ENCODE peak calls at places on chromosomes 6 and 20, in six cellular contexts. One of them, this sample, is unnamed.

GRCh38 chr6:11315743-11316437 is 83.4 kb upstream of the NEDD9 start:
- DNase-seq in stimulated activated CD4-positive, alpha-beta T cell treated with anti-CD3 and anti-CD28 coated beads, Interleukin-12 subunit alpha, Interleukin-12 subunit beta, amount 100 ng/mL, for 24 hours: no peak
- DNase-seq in progenitor cell of endocrine pancreas: no peak
- DNase-seq in Right ventricle myocardium inferior: no peak
- DNase-seq in NCI-H2171: no peak
- DNase-seq in GM19239: no peak
- DNase-seq in this sample: peak

GRCh38 chr6:135215563-135215962 is 34.5 kb downstream of the MYB start:
- DNase-seq in GM19239: no peak
- DNase-seq in stimulated activated CD4-positive, alpha-beta T cell treated with anti-CD3 and anti-CD28 coated beads, Interleukin-12 subunit alpha, Interleukin-12 subunit beta, amount 100 ng/mL, for 24 hours: no peak
- DNase-seq in NCI-H2171: no peak
- DNase-seq in Right ventricle myocardium inferior: no peak
- DNase-seq in progenitor cell of endocrine pancreas: no peak
- DNase-seq in this sample: no peak

GRCh38 chr6:32759669-32760068 is 3.7 kb downstream of the HLA-DQB2 start:
- DNase-seq in GM19239: no peak
- DNase-seq in progenitor cell of endocrine pancreas: no peak
- DNase-seq in NCI-H2171: no peak
- DNase-seq in stimulated activated CD4-positive, alpha-beta T cell treated with anti-CD3 and anti-CD28 coated beads, Interleukin-12 subunit alpha, Interleukin-12 subunit beta, amount 100 ng/mL, for 24 hours: no peak
- DNase-seq in Right ventricle myocardium inferior: no peak
- DNase-seq in this sample: no peak

GRCh38 chr6:146895101-146895771 is 296.5 kb downstream of the ADGB start:
- DNase-seq in progenitor cell of endocrine pancreas: no peak
- DNase-seq in stimulated activated CD4-positive, alpha-beta T cell treated with anti-CD3 and anti-CD28 coated beads, Interleukin-12 subunit alpha, Interleukin-12 subunit beta, amount 100 ng/mL, for 24 hours: no peak
- DNase-seq in NCI-H2171: no peak
- DNase-seq in Right ventricle myocardium inferior: no peak
- DNase-seq in GM19239: no peak
- DNase-seq in this sample: no peak

GRCh38 chr20:25272223-25273000 is 24.5 kb downstream of the PYGB start:
- DNase-seq in stimulated activated CD4-positive, alpha-beta T cell treated with anti-CD3 and anti-CD28 coated beads, Interleukin-12 subunit alpha, Interleukin-12 subunit beta, amount 100 ng/mL, for 24 hours: no peak
- DNase-seq in Right ventricle myocardium inferior: no peak
- DNase-seq in GM19239: no peak
- DNase-seq in NCI-H2171: no peak
- DNase-seq in progenitor cell of endocrine pancreas: no peak
- DNase-seq in this sample: no peak

GRCh38 chr6:34094474-34095135 is 51.3 kb downstream of the GRM4 start:
- DNase-seq in NCI-H2171: no peak
- DNase-seq in Right ventricle myocardium inferior: no peak
- DNase-seq in progenitor cell of endocrine pancreas: no peak
- DNase-seq in GM19239: no peak
- DNase-seq in stimulated activated CD4-positive, alpha-beta T cell treated with anti-CD3 and anti-CD28 coated beads, Interleukin-12 subunit alpha, Interleukin-12 subunit beta, amount 100 ng/mL, for 24 hours: no peak
- DNase-seq in this sample: no peak

GRCh38 chr6:139762587-139763031 is 388.2 kb upstream of the CITED2 start:
- DNase-seq in NCI-H2171: no peak
- DNase-seq in progenitor cell of endocrine pancreas: no peak
- DNase-seq in Right ventricle myocardium inferior: no peak
- DNase-seq in GM19239: no peak
- DNase-seq in stimulated activated CD4-positive, alpha-beta T cell treated with anti-CD3 and anti-CD28 coated beads, Interleukin-12 subunit alpha, Interleukin-12 subunit beta, amount 100 ng/mL, for 24 hours: no peak
- DNase-seq in this sample: no peak

GRCh38 chr6:149917679-149918078 is 5.2 kb downstream of the RAET1G start:
- DNase-seq in progenitor cell of endocrine pancreas: no peak
- DNase-seq in stimulated activated CD4-positive, alpha-beta T cell treated with anti-CD3 and anti-CD28 coated beads, Interleukin-12 subunit alpha, Interleukin-12 subunit beta, amount 100 ng/mL, for 24 hours: no peak
- DNase-seq in Right ventricle myocardium inferior: no peak
- DNase-seq in GM19239: no peak
- DNase-seq in NCI-H2171: no peak
- DNase-seq in this sample: no peak

GRCh38 chr20:24783631-24784492 is 165.2 kb upstream of the CST7 start:
- DNase-seq in progenitor cell of endocrine pancreas: no peak
- DNase-seq in Right ventricle myocardium inferior: no peak
- DNase-seq in NCI-H2171: peak
- DNase-seq in stimulated activated CD4-positive, alpha-beta T cell treated with anti-CD3 and anti-CD28 coated beads, Interleukin-12 subunit alpha, Interleukin-12 subunit beta, amount 100 ng/mL, for 24 hours: no peak
- DNase-seq in GM19239: peak
- DNase-seq in this sample: no peak

GRCh38 chr6:114288696-114289095 is 54.1 kb downstream of the HS3ST5 start:
- DNase-seq in GM19239: no peak
- DNase-seq in stimulated activated CD4-positive, alpha-beta T cell treated with anti-CD3 and anti-CD28 coated beads, Interleukin-12 subunit alpha, Interleukin-12 subunit beta, amount 100 ng/mL, for 24 hours: no peak
- DNase-seq in Right ventricle myocardium inferior: no peak
- DNase-seq in progenitor cell of endocrine pancreas: no peak
- DNase-seq in NCI-H2171: no peak
- DNase-seq in this sample: no peak

GRCh38 chr6:49252901-49253300 is 210.2 kb downstream of the MMUT start:
- DNase-seq in progenitor cell of endocrine pancreas: no peak
- DNase-seq in stimulated activated CD4-positive, alpha-beta T cell treated with anti-CD3 and anti-CD28 coated beads, Interleukin-12 subunit alpha, Interleukin-12 subunit beta, amount 100 ng/mL, for 24 hours: no peak
- DNase-seq in NCI-H2171: no peak
- DNase-seq in GM19239: no peak
- DNase-seq in Right ventricle myocardium inferior: no peak
- DNase-seq in this sample: no peak

GRCh38 chr6:131107166-131107565 is 28.1 kb upstream of the AKAP7 start:
- DNase-seq in Right ventricle myocardium inferior: no peak
- DNase-seq in stimulated activated CD4-positive, alpha-beta T cell treated with anti-CD3 and anti-CD28 coated beads, Interleukin-12 subunit alpha, Interleukin-12 subunit beta, amount 100 ng/mL, for 24 hours: no peak
- DNase-seq in NCI-H2171: no peak
- DNase-seq in progenitor cell of endocrine pancreas: no peak
- DNase-seq in GM19239: no peak
- DNase-seq in this sample: peak